ENCODE peak calls at places on chromosome 15, in five cellular contexts. A is iPS-NIHi11; N is T-helper 17 cell; G is CD4-positive, alpha-beta T cell; Z is NCI-H1105. D is an unnamed sample.

GRCh38 chr15:60423540-60423939 is 25.8 kb upstream of the ANXA2 start:
- DNase-seq in A (peak), N (no peak), G (no peak), Z (peak), D (peak)

GRCh38 chr15:67501177-67501835 is 19.6 kb upstream of the C15orf61 start:
- DNase-seq in A (no peak), N (no peak), G (no peak), Z (peak), D (no peak)

GRCh38 chr15:67193223-67194009 is 61.0 kb downstream of the AAGAB start:
- DNase-seq in A (no peak), N (no peak), G (no peak), Z (no peak), D (no peak)

GRCh38 chr15:22873204-22873701 is 34.8 kb downstream of the NIPA2 start:
- DNase-seq in A (peak), N (no peak), G (no peak), Z (no peak), D (peak)

GRCh38 chr15:68353418-68354145 is 76.0 kb downstream of the FEM1B start:
- DNase-seq in A (no peak), N (no peak), G (no peak), Z (no peak), D (no peak)

GRCh38 chr15:36062357-36062756 is 516.4 kb upstream of the DPH6 start:
- DNase-seq in A (no peak), N (no peak), G (no peak), Z (no peak), D (no peak)

GRCh38 chr15:77025471-77025901 is 30.6 kb downstream of the PSTPIP1 start:
- DNase-seq in A (no peak), N (no peak), G (no peak), Z (no peak), D (no peak)

GRCh38 chr15:89833966-89834365 is 19.3 kb upstream of the ANPEP start:
- DNase-seq in A (no peak), N (no peak), G (no peak), Z (no peak), D (no peak)

GRCh38 chr15:38894260-38894948 is 329.8 kb upstream of the RASGRP1 start:
- DNase-seq in A (no peak), N (no peak), G (no peak), Z (no peak), D (no peak)

GRCh38 chr15:64246364-64247189 is 83.8 kb upstream of the PPIB start:
- DNase-seq in A (peak), N (no peak), G (no peak), Z (no peak), D (peak)

GRCh38 chr15:58704155-58704825 is 45.2 kb downstream of the ADAM10 start:
- DNase-seq in A (no peak), N (no peak), G (no peak), Z (no peak), D (no peak)

GRCh38 chr15:45812200-45812599 is 177.4 kb downstream of the SQOR start:
- DNase-seq in A (no peak), N (no peak), G (no peak), Z (no peak), D (no peak)

GRCh38 chr15:84967380-84967779 is 14.3 kb upstream of the PDE8A start:
- DNase-seq in A (no peak), N (no peak), G (no peak), Z (no peak), D (no peak)

GRCh38 chr15:71295242-71296031 is 180.2 kb downstream of the THSD4 start:
- DNase-seq in A (no peak), N (no peak), G (no peak), Z (no peak), D (no peak)

GRCh38 chr15:71658036-71658435 is 152.3 kb upstream of the NR2E3 start:
- DNase-seq in A (no peak), N (no peak), G (no peak), Z (no peak), D (no peak)

GRCh38 chr15:48510976-48511375 is 134.5 kb downstream of the FBN1 start:
- DNase-seq in A (no peak), N (no peak), G (no peak), Z (no peak), D (no peak)

GRCh38 chr15:63135281-63135680 is 13.6 kb downstream of the LACTB start:
- DNase-seq in A (no peak), N (no peak), G (no peak), Z (no peak), D (no peak)

GRCh38 chr15:38507570-38507969 is 53.6 kb downstream of the FAM98B start:
- DNase-seq in A (no peak), N (no peak), G (no peak), Z (no peak), D (no peak)

GRCh38 chr15:26070095-26070532 is 207.0 kb upstream of the ATP10A start:
- DNase-seq in A (no peak), N (no peak), G (no peak), Z (no peak), D (no peak)

GRCh38 chr15:48778338-48778730 is 32.5 kb downstream of the CEP152 start:
- DNase-seq in A (no peak), N (no peak), G (no peak), Z (no peak), D (no peak)

GRCh38 chr15:62907275-62907674 is 135.3 kb upstream of the TPM1 start:
- DNase-seq in A (no peak), N (no peak), G (no peak), Z (no peak), D (no peak)

D was measured in iPS DF 19.7.